ENCODE peak calls at places on chromosomes 5 and 9, in six cellular contexts. G is HCT116, Z is fibroblast of lung, R is mesenchymal stem cell, M is mammary epithelial cell, J is neural progenitor cell. S is an unnamed sample.

GRCh38 chr5:153445875-153446567 is 44.4 kb upstream of the GRIA1 start:
- DNase-seq in M (peak; percentile 17), G (no peak), R (peak; percentile 61), J (no peak), Z (peak; percentile 21), S (no peak)

GRCh38 chr9:5800969-5801738 is 31.8 kb downstream of the ERMP1 start:
- DNase-seq in J (no peak), M (no peak), R (no peak), Z (no peak), G (no peak), S (no peak)

GRCh38 chr9:2933165-2934095 is 89.5 kb upstream of the PUM3 start:
- DNase-seq in Z (no peak), G (no peak), M (no peak), R (no peak), J (no peak), S (no peak)

GRCh38 chr9:36935332-36935731 is 98.7 kb downstream of the PAX5 start:
- DNase-seq in R (no peak), Z (no peak), M (no peak), G (no peak), J (no peak), S (no peak)

GRCh38 chr9:137023583-137023991 is 4.5 kb downstream of the ABCA2 start:
- DNase-seq in J (no peak), Z (no peak), G (no peak), M (no peak), R (no peak), S (no peak)

GRCh38 chr5:16656561-16657191 is 39.9 kb upstream of the RETREG1 start:
- DNase-seq in M (peak; percentile 58), R (peak; percentile 77), J (no peak), Z (peak; percentile 20), G (no peak), S (no peak)

GRCh38 chr9:129561594-129562281 is 59.2 kb downstream of the C9orf50 start:
- DNase-seq in J (peak; percentile 56), Z (peak; percentile 64), G (no peak), M (no peak), R (no peak), S (no peak)

GRCh38 chr9:23556459-23556858 is 269.6 kb downstream of the ELAVL2 start:
- DNase-seq in J (no peak), M (peak; percentile 66), Z (no peak), R (no peak), G (no peak), S (no peak)

GRCh38 chr5:176700239-176700847 is 53.1 kb downstream of the TSPAN17 start:
- DNase-seq in G (no peak), Z (no peak), M (no peak), R (no peak), J (peak; percentile 81), S (no peak)

GRCh38 chr5:95816341-95816740 is 6.2 kb downstream of the GLRX start:
- DNase-seq in Z (no peak), M (no peak), J (no peak), G (no peak), R (no peak), S (no peak)

GRCh38 chr9:35903049-35903448 is 3.0 kb upstream of the HRCT1 start:
- DNase-seq in J (peak; percentile 67), M (peak; percentile 59), R (peak; percentile 56), G (peak; percentile 48), Z (peak; percentile 72), S (peak; percentile 69)

GRCh38 chr9:37667706-37668672 is 17.2 kb downstream of the FRMPD1 start:
- DNase-seq in M (no peak), Z (no peak), J (peak; percentile 59), R (peak; percentile 1), G (no peak), S (no peak)

GRCh38 chr5:7904170-7904569 is 35.2 kb downstream of the MTRR start:
- DNase-seq in G (no peak), R (peak; percentile 46), J (no peak), M (peak; percentile 72), Z (peak; percentile 73), S (no peak)

GRCh38 chr5:6574537-6574936 is 58.3 kb downstream of the NSUN2 start:
- DNase-seq in R (no peak), Z (no peak), G (no peak), J (no peak), M (no peak), S (peak; percentile 45)

GRCh38 chr5:146595088-146595487 is 79.1 kb upstream of the GPR151 start:
- DNase-seq in R (no peak), G (no peak), Z (no peak), M (no peak), J (no peak), S (peak; percentile 50)

GRCh38 chr9:89716559-89716958 is 111.7 kb downstream of the GADD45G start:
- DNase-seq in G (no peak), M (no peak), J (no peak), R (no peak), Z (no peak), S (no peak)

GRCh38 chr5:545641-546375 is 21.6 kb upstream of the SLC9A3 start:
- DNase-seq in Z (no peak), J (no peak), M (no peak), G (no peak), R (no peak), S (no peak)

GRCh38 chr5:154228696-154229095 is 38.2 kb downstream of the GALNT10 start:
- DNase-seq in G (no peak), J (no peak), R (no peak), M (no peak), Z (no peak), S (no peak)

GRCh38 chr9:24381205-24381604 is 164.5 kb downstream of the IZUMO3 start:
- DNase-seq in G (no peak), J (no peak), M (no peak), R (no peak), Z (no peak), S (no peak)

GRCh38 chr9:21682981-21683380 is 119.5 kb upstream of the MTAP start:
- DNase-seq in Z (peak; percentile 49), J (no peak), R (peak; percentile 35), G (no peak), M (peak; percentile 92), S (no peak)

GRCh38 chr9:99466787-99467186 is 244.7 kb downstream of the SEC61B start:
- DNase-seq in J (no peak), G (no peak), Z (no peak), R (no peak), M (no peak), S (no peak)

GRCh38 chr5:132419517-132420468 is 50.3 kb downstream of the SLC22A5 start:
- DNase-seq in J (peak; percentile 84), G (peak; percentile 56), Z (peak; percentile 80), R (peak; percentile 84), M (peak; percentile 48), S (peak; percentile 84)

GRCh38 chr5:132417010-132417439 is 47.5 kb downstream of the SLC22A5 start:
- DNase-seq in R (no peak), Z (no peak), J (no peak), G (no peak), M (no peak), S (no peak)

GRCh38 chr5:132417461-132417860 is 48.0 kb downstream of the SLC22A5 start:
- DNase-seq in Z (no peak), J (no peak), M (no peak), G (no peak), R (no peak), S (no peak)

GRCh38 chr5:132417889-132418432 is 48.5 kb downstream of the SLC22A5 start:
- DNase-seq in G (no peak), R (no peak), Z (no peak), M (no peak), J (no peak), S (no peak)

GRCh38 chr5:132418876-132419275 is 49.4 kb downstream of the SLC22A5 start:
- DNase-seq in J (no peak), M (no peak), G (no peak), Z (peak; percentile 50), R (no peak), S (no peak)
- H2AFZ ChIP-seq in J (peak overlapping the region; percentile 75), M (no peak overlapping the region), G (no peak overlapping the region), Z (no peak overlapping the region), R (no peak overlapping the region), S (no peak overlapping the region)

DNA sequence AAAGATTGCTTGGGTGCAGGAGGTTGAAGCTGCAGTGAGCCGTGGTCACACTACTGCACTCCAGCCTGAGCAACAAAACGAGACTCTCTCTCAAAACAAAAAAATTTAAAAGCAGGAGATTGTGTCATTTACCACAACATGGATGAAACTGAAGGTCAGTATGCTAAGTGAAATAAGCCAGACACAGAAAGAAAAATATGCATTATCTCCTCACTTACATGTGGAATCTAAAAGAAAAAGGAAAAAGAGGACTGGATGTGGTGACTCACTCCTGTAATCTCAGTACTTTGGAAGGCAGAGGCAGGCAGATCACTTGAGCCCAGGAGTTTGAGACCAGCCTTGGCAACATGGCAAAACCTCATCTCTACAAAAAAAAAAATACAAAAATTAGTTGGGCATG is 146.8 kb upstream of the DAPK1 start:
- DNase-seq in R (peak; percentile 77), Z (no peak), G (no peak), J (no peak), M (no peak), S (no peak)
- H3K9ac ChIP-seq in R (no peak overlapping the region), Z (no peak overlapping the region), G (no peak overlapping the region), J (no peak overlapping the region), M (no peak overlapping the region), S (no peak overlapping the region)

GRCh38 chr5:131999471-131999931 is 12.0 kb downstream of the ACSL6 start:
- DNase-seq in R (no peak), G (no peak), J (no peak), M (no peak), Z (no peak), S (no peak)

GRCh38 chr5:131997026-131997726 is 14.3 kb downstream of the ACSL6 start:
- DNase-seq in M (no peak), Z (no peak), J (no peak), G (no peak), R (no peak), S (no peak)

GRCh38 chr5:131997727-131998117 is 13.7 kb downstream of the ACSL6 start:
- DNase-seq in R (no peak), J (no peak), G (no peak), Z (no peak), M (no peak), S (no peak)

GRCh38 chr5:131999041-131999440 is 12.4 kb downstream of the ACSL6 start:
- DNase-seq in M (no peak), G (no peak), J (no peak), R (no peak), Z (no peak), S (no peak)

GRCh38 chr5:131998431-131999040 is 12.9 kb downstream of the ACSL6 start:
- DNase-seq in M (no peak), R (no peak), G (no peak), Z (no peak), J (no peak), S (no peak)
- H3K4me1 ChIP-seq in M (no peaks in the 10 kb centered on the region), R (peaks cover 4% of the 10 kb centered on the region), G (peaks cover 15% of the 10 kb centered on the region), Z (no peaks in the 10 kb centered on the region), J (peaks cover 27% of the 10 kb centered on the region), S (peaks cover 8% of the 10 kb centered on the region)

GRCh38 chr9:125649826-125650225 is 57.2 kb downstream of the MAPKAP1 start:
- DNase-seq in G (no peak), R (peak; percentile 46), Z (no peak), M (peak; percentile 5), J (no peak), S (no peak)

GRCh38 chr9:125649315-125649714 is 57.7 kb downstream of the MAPKAP1 start:
- DNase-seq in J (no peak), Z (peak; percentile 47), R (peak; percentile 93), M (peak; percentile 91), G (peak; percentile 74), S (no peak)

GRCh38 chr9:125646222-125647100 is 60.5 kb downstream of the MAPKAP1 start:
- DNase-seq in Z (no peak), J (no peak), G (no peak), R (peak; percentile 52), M (no peak), S (no peak)

GRCh38 chr9:125650271-125650737 is 56.7 kb downstream of the MAPKAP1 start:
- DNase-seq in G (no peak), M (peak; percentile 86), Z (peak; percentile 44), J (no peak), R (peak; percentile 81), S (no peak)

GRCh38 chr9:125648294-125648693 is 58.7 kb downstream of the MAPKAP1 start:
- DNase-seq in M (no peak), R (no peak), G (no peak), Z (no peak), J (no peak), S (no peak)
- H2AFZ ChIP-seq in M (no peak overlapping the region), R (no peak overlapping the region), G (no peak overlapping the region), Z (no peak overlapping the region), J (no peak overlapping the region), S (no peak overlapping the region)